ENCODE peak calls at places on chromosomes 2 and 18, in ten cellular contexts. O is Karpas-422; I is activated CD8-positive, alpha-beta memory T cell treated with anti-CD3 and anti-CD28 coated beads for 1 hour; U is erythroblast; M is kidney tubule cell; V is stimulated activated naive CD4-positive, alpha-beta T cell treated with Interleukin-2 at 50 U/mL for 16 hours; B is colonic mucosa; Z is fibroblast of lung; P is body of pancreas; H is activated CD4-positive, alpha-beta T cell treated with anti-CD3 and anti-CD28 coated beads, Interleukin-2, amount 50 U/mL, for 4 hours. S is an unnamed sample.

GRCh38 chr18:79890638-79891037 is 60.8 kb downstream of the SLC66A2 start:
- DNase-seq in O (no peak), I (no peak), U (no peak), M (no peak), V (no peak), B (no peak), Z (no peak), P (no peak), H (no peak), S (no peak)

GRCh38 chr18:10314111-10314510 is 140.3 kb upstream of the APCDD1 start:
- DNase-seq in O (no peak), I (no peak), U (no peak), M (no peak), V (no peak), B (no peak), Z (no peak), P (no peak), H (no peak), S (no peak)

GRCh38 chr2:233265899-233266431 is 14.5 kb downstream of the ATG16L1 start:
- DNase-seq in O (no peak), I (no peak), U (no peak), M (peak), V (no peak), B (no peak), Z (no peak), P (no peak), H (no peak), S (no peak)

GRCh38 chr2:138948070-138948539 is 167.9 kb upstream of the NXPH2 start:
- DNase-seq in O (no peak), I (no peak), U (no peak), M (peak), V (no peak), B (no peak), Z (peak), P (no peak), H (no peak), S (no peak)

GRCh38 chr2:39146022-39146421 is 25.2 kb upstream of the SOS1 start:
- DNase-seq in O (no peak), I (no peak), U (no peak), M (no peak), V (no peak), B (no peak), Z (no peak), P (no peak), H (no peak), S (no peak)

GRCh38 chr2:36553690-36554089 is 44.3 kb downstream of the FEZ2 start:
- DNase-seq in O (no peak), I (no peak), U (no peak), M (no peak), V (no peak), B (no peak), Z (no peak), P (no peak), H (no peak), S (no peak)

GRCh38 chr2:25029183-25029554 is 12.7 kb upstream of the EFR3B start:
- DNase-seq in O (peak), I (no peak), U (no peak), M (peak), V (no peak), B (no peak), Z (no peak), P (no peak), H (no peak), S (no peak)

GRCh38 chr2:128306931-128307460 is 11.7 kb downstream of the HS6ST1 start:
- DNase-seq in O (no peak), I (no peak), U (no peak), M (no peak), V (no peak), B (no peak), Z (no peak), P (peak), H (no peak), S (no peak)

S was measured in central memory CD8-positive, alpha-beta T cell.